ENCODE peak calls at places on chromosomes 2 and 18, in four cellular contexts. E, W, Q and K are unnamed samples.

GRCh38 chr2:46506131-46506706 is 26.9 kb downstream of the TMEM247 start:
- DNase-seq in Q (no peak), W (no peak), E (no peak), K (no peak)

GRCh38 chr2:128236491-128237035 is 82.1 kb downstream of the HS6ST1 start:
- DNase-seq in Q (no peak), W (no peak), E (no peak), K (peak)

GRCh38 chr2:62857139-62857931 is 151.8 kb downstream of the EHBP1 start:
- DNase-seq in W (no peak), E (no peak), Q (no peak), K (no peak)

GRCh38 chr2:168694173-168694572 is 108.3 kb upstream of the NOSTRIN start:
- DNase-seq in E (no peak), Q (no peak), W (no peak), K (no peak)

GRCh38 chr2:37344453-37345361 is at the start of gene QPCT:
- DNase-seq in Q (peak), E (peak), W (peak), K (peak)

GRCh38 chr2:100334929-100335328 is 12.6 kb upstream of the LONRF2 start:
- DNase-seq in Q (no peak), W (no peak), E (no peak), K (no peak)

GRCh38 chr18:30698571-30698970 is 344.0 kb downstream of the DSC3 start:
- DNase-seq in Q (no peak), E (no peak), W (no peak), K (no peak)

GRCh38 chr2:30776831-30777652 is 30.2 kb downstream of the CAPN13 start:
- DNase-seq in E (no peak), Q (no peak), W (no peak), K (no peak)

GRCh38 chr2:112995346-112995920 is 9.8 kb upstream of the IL36A start:
- DNase-seq in Q (no peak), W (no peak), E (no peak), K (no peak)

GRCh38 chr18:10025756-10026290 is 112.0 kb downstream of the VAPA start:
- DNase-seq in Q (no peak), E (no peak), W (no peak), K (no peak)

GRCh38 chr2:42001696-42002331 is 46.0 kb upstream of the PKDCC start:
- DNase-seq in Q (no peak), E (no peak), W (no peak), K (no peak)

GRCh38 chr2:240604939-240605716 is 18.6 kb downstream of the CAPN10 start:
- DNase-seq in Q (peak), W (no peak), E (no peak), K (no peak)

GRCh38 chr2:1642066-1642861 is 102.1 kb downstream of the PXDN start:
- DNase-seq in W (no peak), E (no peak), Q (no peak), K (peak)

GRCh38 chr2:66303471-66303870 is 131.5 kb upstream of the MEIS1 start:
- DNase-seq in Q (no peak), W (no peak), E (no peak), K (no peak)

GRCh38 chr2:120647487-120647886 is 88.2 kb upstream of the GLI2 start:
- DNase-seq in W (no peak), Q (no peak), E (no peak), K (peak)